ENCODE peak calls at places on chromosome X, in four cellular contexts. G, L, K and W are unnamed samples.

GRCh38 chrX:49108641-49109040 is 14.9 kb downstream of the GPKOW start:
- DNase-seq in G (no peak), L (no peak), K (no peak), W (no peak)

GRCh38 chrX:72269671-72270251 is 7.3 kb downstream of the RPS4X start:
- DNase-seq in G (no peak), L (no peak), K (no peak), W (no peak)

GRCh38 chrX:44872817-44873414 is at the start of gene KDM6A:
- DNase-seq in G (peak; percentile 96), L (peak; percentile 94), K (peak; percentile 100), W (peak; percentile 100)

GRCh38 chrX:111164728-111165127 is 68.7 kb downstream of the PAK3 start:
- DNase-seq in G (no peak), L (no peak), K (no peak), W (no peak)

GRCh38 chrX:36978886-36979285 is 29.3 kb upstream of the FAM47C start:
- DNase-seq in G (no peak), L (no peak), K (no peak), W (no peak)

GRCh38 chrX:129115104-129115503 is 408.2 kb downstream of the SMARCA1 start:
- DNase-seq in G (no peak), L (no peak), K (no peak), W (no peak)

GRCh38 chrX:115030635-115031034 is 13.2 kb upstream of the IL13RA2 start:
- DNase-seq in G (no peak), L (no peak), K (no peak), W (no peak)

GRCh38 chrX:13719192-13719856 is 15.1 kb downstream of the TRAPPC2 start:
- DNase-seq in G (no peak), L (no peak), K (no peak), W (no peak)

GRCh38 chrX:77949840-77950239 is 19.6 kb downstream of the PGAM4 start:
- DNase-seq in G (no peak), L (no peak), K (no peak), W (no peak)

GRCh38 chrX:85611926-85612325 is 232.5 kb upstream of the POF1B start:
- DNase-seq in G (no peak), L (no peak), K (no peak), W (no peak)

GRCh38 chrX:154351183-154352011 is 23.0 kb downstream of the FLNA start:
- DNase-seq in G (no peak), L (no peak), K (no peak), W (no peak)

GRCh38 chrX:65072590-65072989 is 96.3 kb upstream of the ZC4H2 start:
- DNase-seq in G (no peak), L (no peak), K (peak; percentile 42), W (no peak)

GRCh38 chrX:123455693-123456092 is 271.6 kb downstream of the GRIA3 start:
- DNase-seq in G (no peak), L (no peak), K (no peak), W (no peak)

GRCh38 chrX:145393702-145394235 is 146.5 kb downstream of the SPANXN1 start:
- DNase-seq in G (no peak), L (no peak), K (no peak), W (no peak)
- TF ChIP-seq CTCF in G (no peak), L (no peak), K (no peak), W (peak; percentile 8)

GRCh38 chrX:18981124-18981807 is 2.6 kb downstream of the PHKA2 start:
- DNase-seq in G (no peak), L (no peak), K (no peak), W (no peak)

GRCh38 chrX:18983711-18984380 is at the start of gene PHKA2:
- DNase-seq in G (peak; percentile 66), L (peak; percentile 14), K (peak; percentile 70), W (peak; percentile 85)

GRCh38 chrX:18985186-18985435 is 1.2 kb upstream of the PHKA2 start:
- DNase-seq in G (no peak), L (no peak), K (no peak), W (no peak)

GRCh38 chrX:18984381-18985185 is 669 bp upstream of the PHKA2 start:
- DNase-seq in G (peak; percentile 82), L (peak; percentile 58), K (peak; percentile 89), W (peak; percentile 93)
- TF ChIP-seq CTCF in G (peak; percentile 25), L (peak; percentile 25), K (peak; percentile 54), W (no peak)

DNA sequence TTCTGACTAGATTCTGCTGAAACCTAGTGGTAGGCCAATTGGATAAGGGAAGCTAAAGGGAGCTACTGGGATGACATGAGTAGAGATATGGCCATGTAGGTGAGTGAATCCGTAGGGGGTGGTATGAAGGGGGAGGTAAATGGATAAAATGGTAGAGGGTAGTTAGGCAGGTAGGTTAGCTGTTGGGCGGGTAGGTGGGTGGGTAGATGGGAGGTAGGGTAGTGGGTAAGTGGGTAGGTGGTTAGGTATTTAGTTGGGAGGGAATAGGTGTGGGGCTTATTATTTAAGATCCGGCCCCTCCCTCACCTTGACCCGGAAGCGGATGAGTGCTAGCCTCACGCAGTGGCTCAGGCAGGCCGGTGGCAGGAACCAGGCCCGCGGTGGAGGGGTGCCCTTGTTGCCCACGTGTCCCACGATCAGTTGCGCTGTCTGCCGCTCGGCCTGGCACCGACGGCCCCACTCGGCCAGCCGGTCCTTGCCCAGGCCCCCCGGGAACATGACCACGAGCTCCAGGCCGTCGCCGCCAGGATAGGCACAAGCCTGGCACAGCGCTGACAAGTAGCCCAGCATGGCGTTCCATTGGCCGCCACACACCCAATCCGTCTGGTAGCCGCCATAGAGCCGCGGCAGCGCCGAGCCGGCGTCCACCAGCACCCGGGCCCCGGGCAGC is 725 bp downstream of the FAM120C start:
- DNase-seq in G (peak; percentile 59), L (peak; percentile 44), K (peak; percentile 82), W (peak; percentile 88)
- TF ChIP-seq CTCF in G (no peak), L (no peak), K (no peak), W (no peak)

GRCh38 chrX:30935985-30936384 is 46.9 kb upstream of the TAB3 start:
- DNase-seq in G (peak; percentile 3), L (no peak), K (no peak), W (no peak)
- TF ChIP-seq CTCF in G (no peak), L (no peak), K (no peak), W (peak; percentile 35)

GRCh38 chrX:57451426-57452020 is 140.3 kb upstream of the ZXDB start:
- DNase-seq in G (no peak), L (no peak), K (no peak), W (no peak)

DNA sequence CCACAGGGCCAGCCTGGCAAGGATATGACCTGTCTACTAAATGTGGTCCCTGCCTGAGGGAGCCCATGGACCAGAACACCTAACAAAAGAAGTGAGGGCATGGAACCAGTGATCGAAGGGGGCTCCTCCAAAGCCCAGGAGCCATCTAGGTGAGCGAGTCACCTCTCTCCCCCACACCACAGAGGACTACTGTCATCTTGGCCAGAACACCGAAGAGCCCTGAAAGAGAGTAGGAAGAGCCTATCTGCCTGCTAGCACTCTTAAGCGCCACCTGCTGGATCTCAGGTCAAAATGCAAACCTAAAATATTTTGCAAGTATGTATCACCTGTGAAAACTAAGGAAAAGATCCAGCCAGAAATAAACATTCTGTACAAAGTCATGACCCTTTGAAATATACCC is 137.9 kb upstream of the ZXDB start:
- DNase-seq in G (no peak), L (no peak), K (no peak), W (no peak)
- TF ChIP-seq CTCF in G (no peak), L (no peak), K (no peak), W (peak; percentile 6)